ENCODE peak calls at places on chromosomes 7 and 10, in six cellular contexts. Z is PC-9; Y is ovary; Q is effector memory CD4-positive, alpha-beta T cell; W is A549; X is NB4. P is an unnamed sample.

GRCh38 chr7:43211276-43211675 is 98.8 kb downstream of the HECW1 start:
- DNase-seq in Z (no peak), Y (no peak), Q (no peak), W (peak; percentile 25), X (no peak), P (no peak)

GRCh38 chr7:33039257-33039904 is 23.2 kb downstream of the NT5C3A start:
- DNase-seq in Z (no peak), Y (no peak), Q (no peak), W (no peak), X (no peak), P (peak; percentile 67)

GRCh38 chr10:85645097-85645496 is 721.5 kb downstream of the GRID1 start:
- DNase-seq in Z (no peak), Y (no peak), Q (no peak), W (no peak), X (no peak), P (no peak)

GRCh38 chr7:80900583-80901576 is 18.0 kb downstream of the SEMA3C start:
- DNase-seq in Z (no peak), Y (no peak), Q (no peak), W (no peak), X (peak; percentile 17), P (no peak)

GRCh38 chr7:25678215-25678614 is 449.9 kb upstream of the NPVF start:
- DNase-seq in Z (no peak), Y (no peak), Q (no peak), W (no peak), X (no peak), P (no peak)

GRCh38 chr10:1394155-1394912 is 338.1 kb downstream of the WDR37 start:
- DNase-seq in Z (no peak), Y (no peak), Q (no peak), W (no peak), X (no peak), P (no peak)

GRCh38 chr10:122519144-122519543 is 41.4 kb upstream of the DMBT1 start:
- DNase-seq in Z (no peak), Y (no peak), Q (no peak), W (no peak), X (no peak), P (no peak)

GRCh38 chr7:23044581-23044980 is 30.7 kb upstream of the HYCC1 start:
- DNase-seq in Z (no peak), Y (no peak), Q (no peak), W (no peak), X (no peak), P (no peak)

GRCh38 chr7:407706-408539 is 111.7 kb downstream of the PDGFA start:
- DNase-seq in Z (no peak), Y (no peak), Q (no peak), W (no peak), X (no peak), P (no peak)

GRCh38 chr7:50795831-50796230 is 13.1 kb upstream of the GRB10 start:
- DNase-seq in Z (peak; percentile 48), Y (no peak), Q (no peak), W (no peak), X (no peak), P (no peak)

GRCh38 chr7:116859323-116859722 is 3.1 kb upstream of the CAPZA2 start:
- DNase-seq in Z (peak; percentile 96), Y (no peak), Q (no peak), W (no peak), X (peak; percentile 72), P (no peak)

GRCh38 chr7:134941185-134941900 is 45.0 kb upstream of the AGBL3 start:
- DNase-seq in Z (peak; percentile 54), Y (no peak), Q (no peak), W (peak; percentile 20), X (no peak), P (no peak)

GRCh38 chr7:92751902-92752901 is 84.2 kb downstream of the CDK6 start:
- DNase-seq in Z (peak; percentile 85), Y (no peak), Q (no peak), W (peak; percentile 68), X (no peak), P (no peak)

GRCh38 chr10:22825841-22826240 is 102.0 kb upstream of the ARMC3 start:
- DNase-seq in Z (no peak), Y (no peak), Q (no peak), W (no peak), X (no peak), P (no peak)

GRCh38 chr7:69800495-69800894 is 202.2 kb downstream of the AUTS2 start:
- DNase-seq in Z (peak; percentile 56), Y (peak; percentile 10), Q (no peak), W (peak; percentile 30), X (peak; percentile 20), P (no peak)

GRCh38 chr7:114356133-114356532 is 58.5 kb upstream of the FOXP2 start:
- DNase-seq in Z (no peak), Y (no peak), Q (no peak), W (no peak), X (no peak), P (no peak)

GRCh38 chr10:13099144-13099665 is 758 bp upstream of the OPTN start:
- DNase-seq in Z (peak; percentile 37), Y (peak; percentile 59), Q (no peak), W (peak; percentile 74), X (peak; percentile 46), P (peak; percentile 68)

GRCh38 chr10:62662471-62662870 is 142.0 kb upstream of the ADO start:
- DNase-seq in Z (no peak), Y (no peak), Q (no peak), W (no peak), X (no peak), P (no peak)

GRCh38 chr7:112422842-112423496 is 27.3 kb upstream of the IFRD1 start:
- DNase-seq in Z (peak; percentile 97), Y (peak; percentile 81), Q (no peak), W (peak; percentile 59), X (peak; percentile 97), P (no peak)

GRCh38 chr7:92178928-92179373 is at the start of gene LRRD1:
- DNase-seq in Z (peak; percentile 60), Y (peak; percentile 79), Q (peak; percentile 77), W (peak; percentile 65), X (peak; percentile 86), P (peak; percentile 88)

GRCh38 chr10:96697438-96697837 is 22.9 kb downstream of the PIK3AP1 start:
- DNase-seq in Z (no peak), Y (no peak), Q (no peak), W (no peak), X (no peak), P (no peak)

GRCh38 chr10:63798599-63799498 is 277.6 kb downstream of the REEP3 start:
- DNase-seq in Z (no peak), Y (peak; percentile 48), Q (no peak), W (no peak), X (no peak), P (no peak)

GRCh38 chr10:87757685-87758084 is 60.3 kb downstream of the ATAD1 start:
- DNase-seq in Z (no peak), Y (no peak), Q (no peak), W (no peak), X (no peak), P (no peak)

GRCh38 chr10:115052216-115052615 is 40.9 kb upstream of the ATRNL1 start:
- DNase-seq in Z (no peak), Y (no peak), Q (no peak), W (no peak), X (no peak), P (no peak)

DNA sequence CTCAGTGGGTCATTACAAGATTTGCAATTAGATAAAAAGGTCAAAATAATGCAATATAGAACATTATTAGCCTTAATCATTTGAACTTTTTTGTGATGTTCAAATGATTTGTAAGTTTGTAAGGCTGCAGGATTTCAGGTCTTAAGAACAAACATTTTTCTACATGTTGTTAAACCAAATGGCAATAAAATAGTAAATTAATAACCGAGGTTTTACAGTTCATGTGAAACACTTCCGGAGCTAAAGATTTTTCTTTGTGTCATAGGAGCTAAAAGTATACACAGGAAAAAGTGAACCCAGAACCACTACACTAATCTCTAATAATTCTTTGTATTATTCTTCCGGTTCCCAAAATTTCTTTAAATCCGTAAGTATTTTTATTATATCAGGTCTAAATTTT is 16.1 kb upstream of the SCIN start:
- DNase-seq in Z (no peak), Y (no peak), Q (no peak), W (no peak), X (no peak), P (no peak)
- H3K4me3 ChIP-seq in Z (no peak overlapping the region), Y (no peak overlapping the region), Q (no peak overlapping the region), W (no peak overlapping the region), X (no peak overlapping the region), P (no peak overlapping the region)

GRCh38 chr7:73768661-73769480 is 1.2 kb downstream of the CLDN3 start:
- DNase-seq in Z (no peak), Y (no peak), Q (no peak), W (no peak), X (no peak), P (no peak)
- H3K4me3 ChIP-seq in Z (no peak overlapping the region), Y (peak overlapping the region; percentile 18), Q (no peak overlapping the region), W (no peak overlapping the region), X (no peak overlapping the region), P (no peak overlapping the region)

DNA sequence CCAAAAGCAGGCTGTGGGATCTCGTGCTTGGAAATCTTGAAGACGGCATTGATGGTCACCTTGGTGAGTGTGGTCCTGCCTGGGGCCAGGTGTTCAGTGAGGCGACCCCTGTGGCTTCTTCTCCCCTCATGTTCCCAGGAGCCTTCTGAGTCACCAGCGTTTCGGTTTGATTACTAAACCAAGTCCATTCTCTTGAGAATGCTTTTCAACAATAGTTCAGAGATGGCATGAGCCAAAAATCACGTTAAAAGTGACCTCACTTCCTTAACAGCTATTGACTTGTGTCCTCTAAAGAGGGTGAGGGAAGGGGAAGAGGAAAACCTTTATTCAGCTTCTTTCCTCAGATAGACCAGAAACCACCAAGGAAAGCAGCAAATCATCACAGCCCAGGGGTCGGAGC is 315.2 kb downstream of the GATA3 start:
- DNase-seq in Z (peak; percentile 65), Y (no peak), Q (no peak), W (no peak), X (peak; percentile 1), P (no peak)
- H3K4me3 ChIP-seq in Z (no peak overlapping the region), Y (no peak overlapping the region), Q (no peak overlapping the region), W (no peak overlapping the region), X (no peak overlapping the region), P (no peak overlapping the region)

GRCh38 chr7:5403442-5403841 is 20.2 kb downstream of the TNRC18 start:
- DNase-seq in Z (no peak), Y (no peak), Q (no peak), W (no peak), X (no peak), P (no peak)

GRCh38 chr7:5408777-5409176 is 14.9 kb downstream of the TNRC18 start:
- DNase-seq in Z (no peak), Y (no peak), Q (no peak), W (no peak), X (no peak), P (no peak)

DNA sequence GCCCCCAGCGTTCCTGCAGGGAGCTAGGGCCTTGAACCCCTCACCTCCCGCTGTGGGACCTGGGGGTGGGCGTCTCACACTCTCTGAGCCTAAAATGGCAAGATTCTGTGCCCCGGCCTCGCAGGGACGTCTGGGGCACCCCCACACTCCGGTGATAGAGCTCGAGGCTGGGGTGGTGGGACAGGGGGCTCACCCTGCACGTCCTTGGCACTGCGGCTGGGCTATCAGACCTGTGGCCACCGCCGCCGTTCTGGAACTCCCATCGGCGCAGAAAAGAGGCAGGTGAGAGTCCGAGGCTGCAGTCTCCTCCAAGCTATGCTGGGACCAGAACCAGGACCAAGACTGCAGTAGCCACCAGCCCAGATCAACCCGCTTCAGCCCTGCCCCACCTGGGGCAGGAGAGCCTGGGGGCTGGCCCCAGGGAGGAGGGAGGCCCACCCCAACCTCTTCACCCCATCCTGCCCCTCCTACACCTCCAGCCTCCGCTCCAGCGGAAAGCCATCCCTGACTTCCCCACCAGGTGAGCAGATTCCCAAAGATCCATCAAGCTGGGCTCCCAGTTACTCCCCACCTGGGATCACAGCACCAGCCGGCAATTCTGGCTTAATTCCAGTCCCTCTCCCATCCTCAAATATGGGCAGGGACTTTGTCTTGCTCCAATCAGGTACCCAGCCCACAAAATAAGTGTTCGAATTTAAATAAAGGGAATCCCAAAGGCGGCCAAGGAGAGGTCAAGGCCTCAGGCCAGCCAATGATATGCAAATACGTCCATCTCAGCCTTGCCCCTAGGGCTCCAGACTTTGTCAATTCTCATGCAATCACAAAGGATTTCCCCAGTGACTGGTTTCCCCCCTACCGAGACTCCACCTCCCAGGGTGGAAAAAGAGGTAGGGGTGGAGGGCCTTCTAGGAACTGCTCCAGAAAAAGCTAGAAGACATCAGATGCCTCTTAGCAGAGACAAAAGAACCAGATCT is 16.4 kb downstream of the TNRC18 start:
- DNase-seq in Z (peak; percentile 10), Y (no peak), Q (no peak), W (no peak), X (no peak), P (no peak)
- H3K4me3 ChIP-seq in Z (no peak overlapping the region), Y (no peak overlapping the region), Q (no peak overlapping the region), W (no peak overlapping the region), X (no peak overlapping the region), P (no peak overlapping the region)